ENCODE peak calls at places on chromosome 15, in four cellular contexts. S is T-helper 2 cell, K is posterior cingulate gyrus, L is amniotic stem cell. A is an unnamed sample.

GRCh38 chr15:90025461-90026033 is 24.4 kb downstream of the ZNF710 start:
- DNase-seq in S (no peak), K (no peak), L (no peak), A (no peak)

GRCh38 chr15:34890424-34890823 is 79.1 kb downstream of the AQR start:
- DNase-seq in S (no peak), K (no peak), L (no peak), A (no peak)

GRCh38 chr15:101542306-101543025 is 53.0 kb upstream of the PCSK6 start:
- DNase-seq in S (no peak), K (no peak), L (peak), A (no peak)

GRCh38 chr15:39594056-39594763 is 13.3 kb downstream of the THBS1 start:
- DNase-seq in S (no peak), K (no peak), L (no peak), A (no peak)

GRCh38 chr15:64152507-64153387 is 1.2 kb downstream of the SNX22 start:
- DNase-seq in S (no peak), K (no peak), L (no peak), A (no peak)

GRCh38 chr15:92936138-92936537 is 36.0 kb downstream of the CHD2 start:
- DNase-seq in S (no peak), K (no peak), L (no peak), A (no peak)

GRCh38 chr15:61831505-61831921 is 228.7 kb downstream of the VPS13C start:
- DNase-seq in S (no peak), K (peak), L (no peak), A (no peak)

GRCh38 chr15:85667491-85668424 is 127.0 kb downstream of the KLHL25 start:
- DNase-seq in S (peak), K (no peak), L (peak), A (peak)

GRCh38 chr15:99384992-99385669 is 133.8 kb downstream of the LRRC28 start:
- DNase-seq in S (no peak), K (no peak), L (no peak), A (no peak)

GRCh38 chr15:59953392-59953883 is 50.7 kb upstream of the FOXB1 start:
- DNase-seq in S (no peak), K (no peak), L (no peak), A (no peak)

GRCh38 chr15:81095690-81096365 is 38.2 kb upstream of the CFAP161 start:
- DNase-seq in S (no peak), K (no peak), L (no peak), A (no peak)

GRCh38 chr15:68415501-68416157 is 16.3 kb downstream of the ITGA11 start:
- DNase-seq in S (no peak), K (no peak), L (no peak), A (no peak)

GRCh38 chr15:78049691-78050440 is 27.6 kb downstream of the TBC1D2B start:
- DNase-seq in S (no peak), K (peak), L (peak), A (no peak)

GRCh38 chr15:56693761-56694160 is 39.5 kb downstream of the ZNF280D start:
- DNase-seq in S (no peak), K (no peak), L (no peak), A (no peak)

GRCh38 chr15:62534996-62535395 is 369.9 kb upstream of the C2CD4B start:
- DNase-seq in S (no peak), K (no peak), L (no peak), A (no peak)

GRCh38 chr15:78055923-78056713 is 21.4 kb downstream of the TBC1D2B start:
- DNase-seq in S (no peak), K (peak), L (no peak), A (no peak)

GRCh38 chr15:28873585-28874139 is 12.1 kb upstream of the APBA2 start:
- DNase-seq in S (peak), K (peak), L (no peak), A (peak)

GRCh38 chr15:69591905-69592508 is 139.4 kb downstream of the RPLP1 start:
- DNase-seq in S (no peak), K (no peak), L (no peak), A (no peak)

GRCh38 chr15:42494998-42495360 is 455 bp upstream of the SNAP23 start:
- DNase-seq in S (no peak), K (no peak), L (peak), A (no peak)

GRCh38 chr15:67785431-67785830 is 39.9 kb upstream of the SKOR1 start:
- DNase-seq in S (no peak), K (no peak), L (no peak), A (no peak)

GRCh38 chr15:23035964-23036566 is 3.3 kb downstream of the TUBGCP5 start:
- DNase-seq in S (peak), K (no peak), L (no peak), A (peak)

GRCh38 chr15:93048426-93048721 is 40.6 kb downstream of the RGMA start:
- DNase-seq in S (no peak), K (no peak), L (no peak), A (no peak)

GRCh38 chr15:70483513-70483912 is 279.8 kb downstream of the UACA start:
- DNase-seq in S (no peak), K (peak), L (no peak), A (no peak)

GRCh38 chr15:68510558-68510957 is 68.2 kb upstream of the CORO2B start:
- DNase-seq in S (no peak), K (no peak), L (no peak), A (no peak)

GRCh38 chr15:83762367-83762766 is 108.4 kb downstream of the ADAMTSL3 start:
- DNase-seq in S (no peak), K (no peak), L (no peak), A (no peak)

GRCh38 chr15:78033864-78034263 is 43.6 kb downstream of the TBC1D2B start:
- DNase-seq in S (peak), K (no peak), L (no peak), A (peak)

GRCh38 chr15:40420071-40420713 is 14.6 kb downstream of the IVD start:
- DNase-seq in S (no peak), K (no peak), L (no peak), A (no peak)

GRCh38 chr15:93703092-93703785 is 528.1 kb upstream of the MCTP2 start:
- DNase-seq in S (no peak), K (no peak), L (no peak), A (no peak)

GRCh38 chr15:39273805-39274411 is 307.0 kb upstream of the THBS1 start:
- DNase-seq in S (no peak), K (no peak), L (no peak), A (no peak)

GRCh38 chr15:38367476-38367875 is 86.5 kb upstream of the FAM98B start:
- DNase-seq in S (no peak), K (no peak), L (no peak), A (no peak)